ENCODE peak calls at places on chromosomes 5 and 9, in nine cellular contexts. R, I, Z, Q, D, G, N, B and W are unnamed samples. For H3K4me1, the result is how much of the 10 kb centered on the place peaks cover.

GRCh38 chr9:79694676-79695400 is 123.1 kb downstream of the TLE4 start:
- DNase-seq in R (no peak), I (no peak), Z (peak), Q (peak), D (no peak), G (no peak), N (no peak), B (peak), W (no peak)

GRCh38 chr5:112921833-112922817 is at the start of gene REEP5:
- DNase-seq in R (peak), I (peak), Z (peak), Q (peak), D (peak), G (peak), N (peak), B (peak), W (peak)

GRCh38 chr5:34899066-34899465 is 16.2 kb downstream of the RAD1 start:
- DNase-seq in R (no peak), I (no peak), Z (no peak), Q (no peak), D (no peak), G (no peak), N (no peak), B (no peak), W (no peak)

GRCh38 chr9:129836342-129837007 is 1.2 kb downstream of the USP20 start:
- DNase-seq in R (no peak), I (peak), Z (no peak), Q (peak), D (peak), G (no peak), N (no peak), B (no peak), W (no peak)

GRCh38 chr5:127386557-127386956 is 96.0 kb downstream of the MEGF10 start:
- DNase-seq in R (no peak), I (no peak), Z (peak), Q (no peak), D (no peak), G (no peak), N (no peak), B (peak), W (no peak)

GRCh38 chr5:180209137-180209581 is at the start of gene RASGEF1C:
- DNase-seq in R (peak), I (peak), Z (peak), Q (peak), D (no peak), G (no peak), N (peak), B (peak), W (no peak)

GRCh38 chr9:124654431-124654830 is 116.7 kb downstream of the NR6A1 start:
- DNase-seq in R (no peak), I (no peak), Z (no peak), Q (no peak), D (no peak), G (no peak), N (no peak), B (peak), W (no peak)

GRCh38 chr5:154653418-154653763 is 101.8 kb upstream of the LARP1 start:
- DNase-seq in R (no peak), I (no peak), Z (no peak), Q (no peak), D (no peak), G (no peak), N (peak), B (no peak), W (no peak)

GRCh38 chr9:37200572-37201005 is 80.2 kb downstream of the ZCCHC7 start:
- DNase-seq in R (no peak), I (no peak), Z (peak), Q (no peak), D (no peak), G (no peak), N (no peak), B (peak), W (no peak)

GRCh38 chr5:55533806-55534435 is 843 bp downstream of the PLPP1 start:
- DNase-seq in R (no peak), I (no peak), Z (peak), Q (peak), D (no peak), G (no peak), N (no peak), B (peak), W (no peak)

GRCh38 chr9:97766092-97766491 is 69.0 kb upstream of the XPA start:
- DNase-seq in R (no peak), I (no peak), Z (peak), Q (no peak), D (no peak), G (no peak), N (no peak), B (peak), W (no peak)

GRCh38 chr5:10591946-10592345 is 28.1 kb downstream of the ANKRD33B start:
- DNase-seq in R (no peak), I (no peak), Z (no peak), Q (no peak), D (no peak), G (no peak), N (no peak), B (no peak), W (no peak)

GRCh38 chr5:110346893-110347358 is 379.5 kb downstream of the TMEM232 start:
- DNase-seq in R (no peak), I (no peak), Z (no peak), Q (no peak), D (no peak), G (no peak), N (peak), B (no peak), W (no peak)

GRCh38 chr5:38830521-38831051 is 15.2 kb upstream of the OSMR start:
- DNase-seq in R (no peak), I (no peak), Z (peak), Q (no peak), D (no peak), G (no peak), N (no peak), B (peak), W (no peak)

GRCh38 chr9:136857606-136858412 is 5.7 kb downstream of the MAMDC4 start:
- DNase-seq in R (peak), I (peak), Z (no peak), Q (no peak), D (no peak), G (peak), N (peak), B (no peak), W (peak)

GRCh38 chr5:16554110-16554509 is 62.7 kb downstream of the RETREG1 start:
- DNase-seq in R (no peak), I (no peak), Z (no peak), Q (no peak), D (no peak), G (no peak), N (no peak), B (no peak), W (no peak)

GRCh38 chr9:118162711-118163110 is 458.5 kb downstream of the TLR4 start:
- DNase-seq in R (no peak), I (no peak), Z (no peak), Q (no peak), D (no peak), G (no peak), N (no peak), B (no peak), W (no peak)

GRCh38 chr9:136808781-136809158 is 1.0 kb downstream of the RABL6 start:
- DNase-seq in R (no peak), I (no peak), Z (peak), Q (peak), D (no peak), G (no peak), N (no peak), B (peak), W (no peak)

GRCh38 chr9:136847827-136848392 is 1.3 kb upstream of the PHPT1 start:
- DNase-seq in R (peak), I (peak), Z (peak), Q (peak), D (peak), G (peak), N (peak), B (peak), W (peak)

GRCh38 chr5:132193165-132193694 is 34.4 kb downstream of the P4HA2 start:
- DNase-seq in R (no peak), I (no peak), Z (no peak), Q (no peak), D (no peak), G (no peak), N (no peak), B (no peak), W (no peak)

GRCh38 chr9:79623799-79624721 is 52.3 kb downstream of the TLE4 start:
- DNase-seq in R (peak), I (peak), Z (no peak), Q (no peak), D (peak), G (peak), N (peak), B (no peak), W (peak)

GRCh38 chr5:32678472-32678871 is 32.6 kb upstream of the NPR3 start:
- DNase-seq in R (no peak), I (no peak), Z (no peak), Q (no peak), D (no peak), G (no peak), N (no peak), B (no peak), W (no peak)

GRCh38 chr9:96321515-96321914 is 19.5 kb upstream of the HSD17B3 start:
- DNase-seq in R (no peak), I (no peak), Z (no peak), Q (peak), D (no peak), G (no peak), N (no peak), B (no peak), W (no peak)

GRCh38 chr9:96391021-96391765 is 7.7 kb upstream of the SLC35D2 start:
- DNase-seq in R (no peak), I (no peak), Z (peak), Q (no peak), D (no peak), G (peak), N (peak), B (no peak), W (no peak)

GRCh38 chr5:67639311-67639710 is 442.7 kb upstream of the CD180 start:
- DNase-seq in R (peak), I (no peak), Z (no peak), Q (peak), D (no peak), G (peak), N (no peak), B (no peak), W (no peak)

GRCh38 chr9:115591584-115591984 is 473.6 kb upstream of the TNC start:
- DNase-seq in R (no peak), I (no peak), Z (peak), Q (peak), D (no peak), G (peak), N (peak), B (peak), W (no peak)

GRCh38 chr5:75405296-75405695 is 68.3 kb downstream of the HMGCR start:
- DNase-seq in R (no peak), I (no peak), Z (peak), Q (no peak), D (no peak), G (no peak), N (no peak), B (peak), W (no peak)

GRCh38 chr9:20402273-20402875 is 219.9 kb downstream of the MLLT3 start:
- DNase-seq in R (no peak), I (no peak), Z (peak), Q (no peak), D (no peak), G (no peak), N (no peak), B (no peak), W (no peak)

GRCh38 chr5:60354322-60354721 is 345.6 kb downstream of the DEPDC1B start:
- DNase-seq in R (no peak), I (no peak), Z (no peak), Q (no peak), D (no peak), G (no peak), N (no peak), B (no peak), W (no peak)

GRCh38 chr9:104775574-104775936 is 11.6 kb downstream of the NIPSNAP3B start:
- DNase-seq in R (no peak), I (no peak), Z (no peak), Q (no peak), D (no peak), G (no peak), N (no peak), B (no peak), W (no peak)

GRCh38 chr9:70429899-70430298 is 15.4 kb upstream of the KLF9 start:
- DNase-seq in R (no peak), I (no peak), Z (no peak), Q (no peak), D (no peak), G (no peak), N (no peak), B (no peak), W (no peak)

GRCh38 chr5:8598996-8599395 is 730.0 kb downstream of the MTRR start:
- DNase-seq in R (no peak), I (no peak), Z (no peak), Q (no peak), D (no peak), G (no peak), N (no peak), B (no peak), W (no peak)

GRCh38 chr9:72954431-72955420 is 1.9 kb upstream of the ALDH1A1 start:
- DNase-seq in R (no peak), I (no peak), Z (no peak), Q (no peak), D (no peak), G (peak), N (peak), B (no peak), W (no peak)

GRCh38 chr9:99055384-99055783 is 49.5 kb upstream of the TGFBR1 start:
- DNase-seq in R (no peak), I (no peak), Z (no peak), Q (no peak), D (no peak), G (no peak), N (peak), B (peak), W (no peak)

GRCh38 chr9:98248737-98249474 is 6.5 kb downstream of the TBC1D2 start:
- DNase-seq in R (peak), I (no peak), Z (peak), Q (no peak), D (no peak), G (peak), N (peak), B (peak), W (peak)

GRCh38 chr5:27598576-27598975 is 560.2 kb upstream of the CDH9 start:
- DNase-seq in R (no peak), I (no peak), Z (no peak), Q (peak), D (no peak), G (no peak), N (no peak), B (peak), W (no peak)

GRCh38 chr5:76252437-76252836 is 150.6 kb upstream of the IQGAP2 start:
- DNase-seq in R (no peak), I (no peak), Z (no peak), Q (no peak), D (no peak), G (no peak), N (no peak), B (no peak), W (no peak)

DNA sequence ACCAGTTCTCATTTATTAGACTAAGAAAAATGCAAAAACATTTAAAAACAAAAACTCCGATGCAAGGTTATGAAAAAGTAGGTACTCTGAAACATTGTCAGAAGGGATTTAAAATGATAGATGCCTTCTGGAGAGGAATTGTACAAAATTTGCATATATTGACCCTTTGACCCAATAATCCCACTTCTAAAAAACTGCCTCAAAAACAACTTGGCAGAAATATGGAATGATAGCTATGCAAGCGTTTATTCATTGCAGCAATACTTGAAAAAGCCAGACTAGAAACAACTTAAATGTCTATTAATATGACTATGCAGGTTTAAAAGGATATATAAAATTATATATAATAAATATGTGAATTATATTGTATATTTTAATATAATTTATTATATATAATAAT is 118.4 kb downstream of the PLK2 start:
- DNase-seq in R (no peak), I (no peak), Z (no peak), Q (no peak), D (no peak), G (no peak), N (no peak), B (no peak), W (no peak)
- H3K4me1 ChIP-seq in R (under half), I (under half), Z (under half), Q (under half), D (under half), G (under half), N (under half), B (under half), W (under half)

GRCh38 chr5:159916841-159917761 is 819 bp downstream of the ADRA1B start:
- DNase-seq in R (no peak), I (no peak), Z (no peak), Q (no peak), D (no peak), G (no peak), N (peak), B (no peak), W (no peak)
- H3K4me3 ChIP-seq in R (peak), I (no peak), Z (peak), Q (peak), D (no peak), G (no peak), N (peak), B (peak), W (no peak)

GRCh38 chr5:96200611-96201010 is 232.4 kb downstream of the PCSK1 start:
- DNase-seq in R (no peak), I (no peak), Z (no peak), Q (no peak), D (no peak), G (no peak), N (no peak), B (no peak), W (no peak)

GRCh38 chr5:96197359-96197758 is 235.7 kb downstream of the PCSK1 start:
- DNase-seq in R (no peak), I (no peak), Z (no peak), Q (no peak), D (no peak), G (no peak), N (no peak), B (no peak), W (no peak)

GRCh38 chr5:96199713-96200183 is 233.3 kb downstream of the PCSK1 start:
- DNase-seq in R (no peak), I (no peak), Z (no peak), Q (no peak), D (no peak), G (no peak), N (no peak), B (no peak), W (no peak)

GRCh38 chr5:96196890-96197289 is 235.2 kb upstream of the ELL2 start:
- DNase-seq in R (no peak), I (no peak), Z (no peak), Q (no peak), D (no peak), G (no peak), N (no peak), B (no peak), W (no peak)

DNA sequence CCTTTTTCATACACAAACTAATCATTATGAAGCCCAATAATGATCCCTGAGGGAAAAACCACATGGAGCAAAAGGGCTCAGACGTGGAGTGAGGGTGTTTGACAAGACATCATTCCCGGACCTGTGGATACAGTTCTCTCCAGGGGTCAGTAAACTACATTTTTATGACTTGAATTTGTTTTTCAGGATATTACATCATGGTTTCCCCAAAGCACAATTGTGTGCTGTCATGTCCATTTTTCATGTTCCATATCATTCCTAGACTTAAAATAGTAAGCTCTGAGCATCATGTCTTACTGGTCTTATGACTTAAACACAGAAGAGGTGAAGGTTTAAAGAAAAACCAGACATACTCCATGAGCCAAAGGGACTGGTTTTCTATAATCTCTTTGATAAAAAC is 234.4 kb downstream of the PCSK1 start:
- DNase-seq in R (no peak), I (no peak), Z (peak), Q (no peak), D (no peak), G (no peak), N (no peak), B (peak), W (no peak)
- H3K4me1 ChIP-seq in R (under half), I (under half), Z (under half), Q (under half), D (under half), G (under half), N (under half), B (under half), W (under half)

GRCh38 chr5:138132543-138132942 is 6.7 kb downstream of the NME5 start:
- DNase-seq in R (no peak), I (no peak), Z (no peak), Q (no peak), D (no peak), G (no peak), N (no peak), B (no peak), W (no peak)
- H3K4me3 ChIP-seq in R (no peak), I (no peak), Z (no peak), Q (peak), D (no peak), G (no peak), N (no peak), B (peak), W (no peak)

DNA sequence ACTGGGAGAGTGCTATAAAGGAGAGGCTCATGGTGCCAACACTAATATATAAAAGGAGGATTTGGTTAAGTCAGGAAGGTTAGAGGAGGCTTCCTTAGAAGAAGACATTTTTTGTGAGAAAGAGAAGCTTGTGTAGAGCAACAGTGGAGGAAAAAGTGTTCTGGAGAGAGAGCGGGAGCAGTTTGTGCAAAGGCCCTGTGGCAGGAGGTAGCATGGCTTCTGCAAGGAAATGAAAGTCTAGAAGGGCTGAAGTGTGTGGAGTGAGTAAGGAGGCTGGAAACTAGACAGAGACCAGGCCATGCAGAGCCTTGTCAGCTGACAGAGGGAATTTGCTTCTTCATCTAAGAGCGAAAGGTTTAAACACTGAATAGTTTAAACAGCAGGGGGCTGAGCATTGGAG is 64.4 kb upstream of the ARAP3 start:
- DNase-seq in R (no peak), I (no peak), Z (no peak), Q (no peak), D (no peak), G (no peak), N (no peak), B (no peak), W (no peak)
- H3K4me1 ChIP-seq in R (under half), I (under half), Z (under half), Q (under half), D (under half), G (under half), N (under half), B (under half), W (under half)